ENCODE peak calls at places on chromosomes 7 and 10, in ten cellular contexts. One of them, this sample, is unnamed.

GRCh38 chr10:47183726-47184084 is 116.3 kb upstream of the GDF10 start:
- DNase-seq in HFFc6: no peak
- DNase-seq in NCI-H1105 treated with DMSO at 0.1 percent for 48 hours: no peak
- DNase-seq in WTC11: no peak
- DNase-seq in stomach: no peak
- DNase-seq in stimulated activated CD4-positive, alpha-beta T cell treated with anti-CD3 and anti-CD28 coated beads, Interleukin-15, amount 100 ng/mL, for 1 hour: no peak
- DNase-seq in activated CD4-positive, CD25-positive, alpha-beta regulatory T cell: no peak
- DNase-seq in AG08395: no peak
- DNase-seq in renal cortical epithelial cell: no peak
- DNase-seq in MV-4-11: no peak
- DNase-seq in this sample: no peak

GRCh38 chr10:49076741-49077521 is 38.4 kb downstream of the VSTM4 start:
- DNase-seq in stimulated activated CD4-positive, alpha-beta T cell treated with anti-CD3 and anti-CD28 coated beads, Interleukin-15, amount 100 ng/mL, for 1 hour: no peak
- DNase-seq in stomach: no peak
- DNase-seq in NCI-H1105 treated with DMSO at 0.1 percent for 48 hours: no peak
- DNase-seq in activated CD4-positive, CD25-positive, alpha-beta regulatory T cell: no peak
- DNase-seq in HFFc6: no peak
- DNase-seq in AG08395: no peak
- DNase-seq in renal cortical epithelial cell: no peak
- DNase-seq in WTC11: no peak
- DNase-seq in MV-4-11: peak; percentile 70
- DNase-seq in this sample: no peak

GRCh38 chr7:51645298-51645697 is 328.7 kb upstream of the COBL start:
- DNase-seq in renal cortical epithelial cell: no peak
- DNase-seq in stimulated activated CD4-positive, alpha-beta T cell treated with anti-CD3 and anti-CD28 coated beads, Interleukin-15, amount 100 ng/mL, for 1 hour: no peak
- DNase-seq in MV-4-11: no peak
- DNase-seq in stomach: no peak
- DNase-seq in HFFc6: no peak
- DNase-seq in NCI-H1105 treated with DMSO at 0.1 percent for 48 hours: no peak
- DNase-seq in activated CD4-positive, CD25-positive, alpha-beta regulatory T cell: no peak
- DNase-seq in WTC11: no peak
- DNase-seq in AG08395: no peak
- DNase-seq in this sample: no peak

GRCh38 chr7:148472406-148472805 is 118.2 kb upstream of the C7orf33 start:
- DNase-seq in stomach: peak; percentile 17
- DNase-seq in WTC11: no peak
- DNase-seq in renal cortical epithelial cell: no peak
- DNase-seq in activated CD4-positive, CD25-positive, alpha-beta regulatory T cell: no peak
- DNase-seq in stimulated activated CD4-positive, alpha-beta T cell treated with anti-CD3 and anti-CD28 coated beads, Interleukin-15, amount 100 ng/mL, for 1 hour: no peak
- DNase-seq in NCI-H1105 treated with DMSO at 0.1 percent for 48 hours: no peak
- DNase-seq in AG08395: no peak
- DNase-seq in HFFc6: no peak
- DNase-seq in MV-4-11: no peak
- DNase-seq in this sample: no peak

GRCh38 chr7:11212080-11212711 is 238.5 kb downstream of the PHF14 start:
- DNase-seq in HFFc6: peak; percentile 39
- DNase-seq in NCI-H1105 treated with DMSO at 0.1 percent for 48 hours: peak; percentile 83
- DNase-seq in AG08395: peak; percentile 64
- DNase-seq in WTC11: peak; percentile 53
- DNase-seq in stomach: peak; percentile 54
- DNase-seq in stimulated activated CD4-positive, alpha-beta T cell treated with anti-CD3 and anti-CD28 coated beads, Interleukin-15, amount 100 ng/mL, for 1 hour: no peak
- DNase-seq in activated CD4-positive, CD25-positive, alpha-beta regulatory T cell: peak; percentile 6
- DNase-seq in renal cortical epithelial cell: peak; percentile 60
- DNase-seq in MV-4-11: peak; percentile 43
- DNase-seq in this sample: peak; percentile 59

GRCh38 chr10:108323274-108323798 is 1158.8 kb upstream of the SORCS1 start:
- DNase-seq in renal cortical epithelial cell: no peak
- DNase-seq in WTC11: no peak
- DNase-seq in NCI-H1105 treated with DMSO at 0.1 percent for 48 hours: no peak
- DNase-seq in MV-4-11: no peak
- DNase-seq in stomach: no peak
- DNase-seq in HFFc6: no peak
- DNase-seq in AG08395: no peak
- DNase-seq in activated CD4-positive, CD25-positive, alpha-beta regulatory T cell: no peak
- DNase-seq in stimulated activated CD4-positive, alpha-beta T cell treated with anti-CD3 and anti-CD28 coated beads, Interleukin-15, amount 100 ng/mL, for 1 hour: no peak
- DNase-seq in this sample: no peak

GRCh38 chr10:110978204-110978603 is 58.8 kb downstream of the SHOC2 start:
- DNase-seq in HFFc6: peak; percentile 22
- DNase-seq in stomach: no peak
- DNase-seq in AG08395: peak; percentile 12
- DNase-seq in renal cortical epithelial cell: peak; percentile 36
- DNase-seq in stimulated activated CD4-positive, alpha-beta T cell treated with anti-CD3 and anti-CD28 coated beads, Interleukin-15, amount 100 ng/mL, for 1 hour: no peak
- DNase-seq in WTC11: no peak
- DNase-seq in NCI-H1105 treated with DMSO at 0.1 percent for 48 hours: no peak
- DNase-seq in MV-4-11: no peak
- DNase-seq in activated CD4-positive, CD25-positive, alpha-beta regulatory T cell: no peak
- DNase-seq in this sample: no peak

GRCh38 chr7:149733131-149733531 is 40.3 kb downstream of the ZNF467 start:
- DNase-seq in NCI-H1105 treated with DMSO at 0.1 percent for 48 hours: no peak
- DNase-seq in WTC11: no peak
- DNase-seq in HFFc6: no peak
- DNase-seq in stomach: no peak
- DNase-seq in MV-4-11: no peak
- DNase-seq in activated CD4-positive, CD25-positive, alpha-beta regulatory T cell: no peak
- DNase-seq in stimulated activated CD4-positive, alpha-beta T cell treated with anti-CD3 and anti-CD28 coated beads, Interleukin-15, amount 100 ng/mL, for 1 hour: no peak
- DNase-seq in AG08395: no peak
- DNase-seq in renal cortical epithelial cell: no peak
- DNase-seq in this sample: no peak

GRCh38 chr7:13518738-13519137 is 470.7 kb downstream of the ETV1 start:
- DNase-seq in stomach: no peak
- DNase-seq in renal cortical epithelial cell: no peak
- DNase-seq in activated CD4-positive, CD25-positive, alpha-beta regulatory T cell: no peak
- DNase-seq in HFFc6: no peak
- DNase-seq in stimulated activated CD4-positive, alpha-beta T cell treated with anti-CD3 and anti-CD28 coated beads, Interleukin-15, amount 100 ng/mL, for 1 hour: no peak
- DNase-seq in NCI-H1105 treated with DMSO at 0.1 percent for 48 hours: no peak
- DNase-seq in MV-4-11: no peak
- DNase-seq in WTC11: no peak
- DNase-seq in AG08395: no peak
- DNase-seq in this sample: no peak

GRCh38 chr7:11865671-11866070 is 33.7 kb upstream of the THSD7A start:
- DNase-seq in renal cortical epithelial cell: no peak
- DNase-seq in WTC11: no peak
- DNase-seq in stimulated activated CD4-positive, alpha-beta T cell treated with anti-CD3 and anti-CD28 coated beads, Interleukin-15, amount 100 ng/mL, for 1 hour: no peak
- DNase-seq in activated CD4-positive, CD25-positive, alpha-beta regulatory T cell: no peak
- DNase-seq in AG08395: no peak
- DNase-seq in NCI-H1105 treated with DMSO at 0.1 percent for 48 hours: no peak
- DNase-seq in HFFc6: no peak
- DNase-seq in stomach: no peak
- DNase-seq in MV-4-11: no peak
- DNase-seq in this sample: no peak

GRCh38 chr10:113960617-113961260 is 82.9 kb upstream of the ADRB1 start:
- DNase-seq in NCI-H1105 treated with DMSO at 0.1 percent for 48 hours: no peak
- DNase-seq in HFFc6: no peak
- DNase-seq in stomach: peak; percentile 61
- DNase-seq in renal cortical epithelial cell: no peak
- DNase-seq in activated CD4-positive, CD25-positive, alpha-beta regulatory T cell: no peak
- DNase-seq in MV-4-11: peak; percentile 2
- DNase-seq in stimulated activated CD4-positive, alpha-beta T cell treated with anti-CD3 and anti-CD28 coated beads, Interleukin-15, amount 100 ng/mL, for 1 hour: peak; percentile 7
- DNase-seq in WTC11: no peak
- DNase-seq in AG08395: no peak
- DNase-seq in this sample: no peak

GRCh38 chr7:42159150-42159549 is 77.9 kb downstream of the GLI3 start:
- DNase-seq in stomach: no peak
- DNase-seq in stimulated activated CD4-positive, alpha-beta T cell treated with anti-CD3 and anti-CD28 coated beads, Interleukin-15, amount 100 ng/mL, for 1 hour: no peak
- DNase-seq in MV-4-11: no peak
- DNase-seq in HFFc6: no peak
- DNase-seq in activated CD4-positive, CD25-positive, alpha-beta regulatory T cell: no peak
- DNase-seq in renal cortical epithelial cell: no peak
- DNase-seq in WTC11: no peak
- DNase-seq in AG08395: peak; percentile 30
- DNase-seq in NCI-H1105 treated with DMSO at 0.1 percent for 48 hours: no peak
- DNase-seq in this sample: no peak

GRCh38 chr10:119694608-119695007 is 31.2 kb upstream of the INPP5F start:
- DNase-seq in AG08395: no peak
- DNase-seq in NCI-H1105 treated with DMSO at 0.1 percent for 48 hours: no peak
- DNase-seq in activated CD4-positive, CD25-positive, alpha-beta regulatory T cell: no peak
- DNase-seq in stomach: no peak
- DNase-seq in WTC11: no peak
- DNase-seq in renal cortical epithelial cell: no peak
- DNase-seq in HFFc6: no peak
- DNase-seq in stimulated activated CD4-positive, alpha-beta T cell treated with anti-CD3 and anti-CD28 coated beads, Interleukin-15, amount 100 ng/mL, for 1 hour: no peak
- DNase-seq in MV-4-11: no peak
- DNase-seq in this sample: no peak

GRCh38 chr7:124443762-124444161 is 321.8 kb downstream of the GPR37 start:
- DNase-seq in WTC11: no peak
- DNase-seq in MV-4-11: no peak
- DNase-seq in NCI-H1105 treated with DMSO at 0.1 percent for 48 hours: no peak
- DNase-seq in HFFc6: no peak
- DNase-seq in activated CD4-positive, CD25-positive, alpha-beta regulatory T cell: no peak
- DNase-seq in stomach: no peak
- DNase-seq in renal cortical epithelial cell: no peak
- DNase-seq in AG08395: no peak
- DNase-seq in stimulated activated CD4-positive, alpha-beta T cell treated with anti-CD3 and anti-CD28 coated beads, Interleukin-15, amount 100 ng/mL, for 1 hour: no peak
- DNase-seq in this sample: no peak

GRCh38 chr10:113473851-113474250 is 79.0 kb upstream of the HABP2 start:
- DNase-seq in MV-4-11: no peak
- DNase-seq in activated CD4-positive, CD25-positive, alpha-beta regulatory T cell: no peak
- DNase-seq in renal cortical epithelial cell: no peak
- DNase-seq in AG08395: peak; percentile 82
- DNase-seq in NCI-H1105 treated with DMSO at 0.1 percent for 48 hours: no peak
- DNase-seq in HFFc6: peak; percentile 60
- DNase-seq in WTC11: no peak
- DNase-seq in stomach: no peak
- DNase-seq in stimulated activated CD4-positive, alpha-beta T cell treated with anti-CD3 and anti-CD28 coated beads, Interleukin-15, amount 100 ng/mL, for 1 hour: no peak
- DNase-seq in this sample: no peak

This sample was measured in WERI-Rb-1.